ENCODE peak calls at places on chromosomes 7 and 10, in four cellular contexts. One of them, this sample, is unnamed.

GRCh38 chr10:133357293-133358151 is at the start of gene FUOM:
- DNase-seq in amniotic stem cell: no peak
- DNase-seq in endothelial cell: peak; percentile 68
- DNase-seq in M059J: peak; percentile 32
- DNase-seq in this sample: peak; percentile 98

GRCh38 chr7:66500087-66500486 is 128.6 kb upstream of the KCTD7 start:
- DNase-seq in amniotic stem cell: no peak
- DNase-seq in endothelial cell: no peak
- DNase-seq in M059J: peak; percentile 45
- DNase-seq in this sample: no peak

GRCh38 chr10:17561131-17561530 is 56.0 kb downstream of the HACD1 start:
- DNase-seq in M059J: no peak
- DNase-seq in endothelial cell: no peak
- DNase-seq in amniotic stem cell: no peak
- DNase-seq in this sample: no peak

GRCh38 chr7:123366991-123367390 is 167.2 kb upstream of the SLC13A1 start:
- DNase-seq in endothelial cell: no peak
- DNase-seq in amniotic stem cell: no peak
- DNase-seq in M059J: no peak
- DNase-seq in this sample: no peak

GRCh38 chr10:118483496-118483895 is 112.0 kb downstream of the PRLHR start:
- DNase-seq in endothelial cell: no peak
- DNase-seq in amniotic stem cell: no peak
- DNase-seq in M059J: no peak
- DNase-seq in this sample: no peak

GRCh38 chr10:120048358-120048757 is 155.8 kb downstream of the SEC23IP start:
- DNase-seq in amniotic stem cell: no peak
- DNase-seq in endothelial cell: no peak
- DNase-seq in M059J: no peak
- DNase-seq in this sample: no peak

GRCh38 chr7:1986366-1987083 is 246.2 kb downstream of the MAD1L1 start:
- DNase-seq in amniotic stem cell: no peak
- DNase-seq in M059J: no peak
- DNase-seq in endothelial cell: no peak
- DNase-seq in this sample: no peak

GRCh38 chr7:49187543-49188268 is 263.4 kb downstream of the CDC14C start:
- DNase-seq in M059J: peak; percentile 2
- DNase-seq in endothelial cell: no peak
- DNase-seq in amniotic stem cell: no peak
- DNase-seq in this sample: no peak

GRCh38 chr7:158080899-158081445 is 506.7 kb downstream of the PTPRN2 start:
- DNase-seq in M059J: no peak
- DNase-seq in amniotic stem cell: no peak
- DNase-seq in endothelial cell: no peak
- DNase-seq in this sample: no peak

GRCh38 chr10:52442576-52442975 is 128.5 kb downstream of the DKK1 start:
- DNase-seq in M059J: peak; percentile 67
- DNase-seq in amniotic stem cell: no peak
- DNase-seq in endothelial cell: no peak
- DNase-seq in this sample: no peak

GRCh38 chr7:23022258-23022745 is 8.4 kb upstream of the HYCC1 start:
- DNase-seq in endothelial cell: no peak
- DNase-seq in M059J: peak; percentile 81
- DNase-seq in amniotic stem cell: peak; percentile 36
- DNase-seq in this sample: no peak

GRCh38 chr10:92847185-92847864 is 995 bp upstream of the EXOC6 start:
- DNase-seq in endothelial cell: no peak
- DNase-seq in amniotic stem cell: no peak
- DNase-seq in M059J: peak; percentile 64
- DNase-seq in this sample: no peak

GRCh38 chr7:138891446-138891810 is 89.8 kb downstream of the KIAA1549 start:
- DNase-seq in amniotic stem cell: peak; percentile 33
- DNase-seq in M059J: no peak
- DNase-seq in endothelial cell: no peak
- DNase-seq in this sample: no peak

GRCh38 chr10:21953585-21954057 is 49.9 kb downstream of the DNAJC1 start:
- DNase-seq in endothelial cell: no peak
- DNase-seq in amniotic stem cell: peak; percentile 10
- DNase-seq in M059J: peak; percentile 26
- DNase-seq in this sample: peak; percentile 42

GRCh38 chr7:38594931-38595330 is 36.2 kb downstream of the AMPH start:
- DNase-seq in M059J: no peak
- DNase-seq in amniotic stem cell: no peak
- DNase-seq in endothelial cell: no peak
- DNase-seq in this sample: no peak

GRCh38 chr7:20350518-20350951 is 19.8 kb downstream of the ITGB8 start:
- DNase-seq in endothelial cell: no peak
- DNase-seq in M059J: peak; percentile 54
- DNase-seq in amniotic stem cell: no peak
- DNase-seq in this sample: peak; percentile 11

GRCh38 chr10:102916173-102916572 is 1.9 kb upstream of the CNNM2 start:
- DNase-seq in amniotic stem cell: no peak
- DNase-seq in M059J: no peak
- DNase-seq in endothelial cell: no peak
- DNase-seq in this sample: no peak

GRCh38 chr7:1532456-1533254 is 2.2 kb downstream of the MAFK start:
- DNase-seq in M059J: peak; percentile 98
- DNase-seq in endothelial cell: no peak
- DNase-seq in amniotic stem cell: peak; percentile 83
- DNase-seq in this sample: no peak

GRCh38 chr10:86653379-86653778 is 968 bp upstream of the OPN4 start:
- DNase-seq in amniotic stem cell: no peak
- DNase-seq in endothelial cell: no peak
- DNase-seq in M059J: no peak
- DNase-seq in this sample: no peak

GRCh38 chr7:96739609-96740008 is 30.0 kb upstream of the SEM1 start:
- DNase-seq in M059J: no peak
- DNase-seq in endothelial cell: no peak
- DNase-seq in amniotic stem cell: no peak
- DNase-seq in this sample: no peak

GRCh38 chr10:101683226-101683625 is 11.7 kb downstream of the FBXW4 start:
- DNase-seq in endothelial cell: no peak
- DNase-seq in amniotic stem cell: no peak
- DNase-seq in M059J: peak; percentile 81
- DNase-seq in this sample: no peak

GRCh38 chr7:48285365-48285764 is 114.1 kb downstream of the ABCA13 start:
- DNase-seq in amniotic stem cell: no peak
- DNase-seq in M059J: peak; percentile 53
- DNase-seq in endothelial cell: no peak
- DNase-seq in this sample: no peak

GRCh38 chr7:106116162-106116704 is 4.1 kb upstream of the SYPL1 start:
- DNase-seq in endothelial cell: no peak
- DNase-seq in amniotic stem cell: no peak
- DNase-seq in M059J: no peak
- DNase-seq in this sample: no peak

GRCh38 chr10:6385683-6386082 is 183.0 kb downstream of the PFKFB3 start:
- DNase-seq in amniotic stem cell: no peak
- DNase-seq in endothelial cell: no peak
- DNase-seq in M059J: peak; percentile 18
- DNase-seq in this sample: no peak

GRCh38 chr7:90599892-90600555 is 3.9 kb downstream of the CDK14 start:
- DNase-seq in endothelial cell: no peak
- DNase-seq in M059J: no peak
- DNase-seq in amniotic stem cell: no peak
- DNase-seq in this sample: no peak

GRCh38 chr10:34049887-34050286 is 715.4 kb upstream of the NRP1 start:
- DNase-seq in M059J: no peak
- DNase-seq in amniotic stem cell: peak; percentile 39
- DNase-seq in endothelial cell: no peak
- DNase-seq in this sample: no peak

GRCh38 chr7:77327067-77327931 is 88.8 kb downstream of the GSAP start:
- DNase-seq in endothelial cell: no peak
- DNase-seq in amniotic stem cell: no peak
- DNase-seq in M059J: peak; percentile 67
- DNase-seq in this sample: no peak

GRCh38 chr10:600234-600633 is 89.2 kb downstream of the DIP2C start:
- DNase-seq in amniotic stem cell: no peak
- DNase-seq in M059J: no peak
- DNase-seq in endothelial cell: no peak
- DNase-seq in this sample: no peak

GRCh38 chr10:117374506-117375359 is 507 bp downstream of the PDZD8 start:
- DNase-seq in M059J: peak; percentile 50
- DNase-seq in amniotic stem cell: no peak
- DNase-seq in endothelial cell: peak; percentile 55
- DNase-seq in this sample: peak; percentile 27

GRCh38 chr7:40680657-40681056 is 545.9 kb downstream of the SUGCT start:
- DNase-seq in M059J: peak; percentile 55
- DNase-seq in amniotic stem cell: no peak
- DNase-seq in endothelial cell: peak; percentile 11
- DNase-seq in this sample: peak; percentile 56